ENCODE peak calls at places on chromosomes 12 and 14, in ten cellular contexts. One of them, this sample, is unnamed.

GRCh38 chr14:60085085-60085484 is 6.6 kb upstream of the PCNX4 start:
- DNase-seq in KG1: no peak
- DNase-seq in IMR-90: peak
- DNase-seq in adipocyte: peak
- DNase-seq in activated effector memory CD4-positive, alpha-beta T cell treated with anti-CD3 and anti-CD28 coated beads, Interleukin-2, amount 50 U/mL, for 16 hours: no peak
- DNase-seq in activated CD4-positive, alpha-beta T cell treated with anti-CD3 and anti-CD28 coated beads, Interleukin-2, amount 50 U/mL, for 24 hours: no peak
- DNase-seq in NCI-H345: no peak
- DNase-seq in NCI-H774: no peak
- DNase-seq in lower lobe of right lung: no peak
- DNase-seq in stromal cell of bone marrow: peak
- DNase-seq in this sample: no peak

GRCh38 chr12:129351481-129351880 is 498.2 kb downstream of the GLT1D1 start:
- DNase-seq in KG1: no peak
- DNase-seq in IMR-90: no peak
- DNase-seq in adipocyte: peak
- DNase-seq in activated effector memory CD4-positive, alpha-beta T cell treated with anti-CD3 and anti-CD28 coated beads, Interleukin-2, amount 50 U/mL, for 16 hours: no peak
- DNase-seq in activated CD4-positive, alpha-beta T cell treated with anti-CD3 and anti-CD28 coated beads, Interleukin-2, amount 50 U/mL, for 24 hours: no peak
- DNase-seq in NCI-H345: no peak
- DNase-seq in NCI-H774: no peak
- DNase-seq in lower lobe of right lung: no peak
- DNase-seq in stromal cell of bone marrow: no peak
- DNase-seq in this sample: no peak

GRCh38 chr14:50978888-50979287 is 34.6 kb upstream of the PYGL start:
- DNase-seq in KG1: no peak
- DNase-seq in IMR-90: no peak
- DNase-seq in adipocyte: no peak
- DNase-seq in activated effector memory CD4-positive, alpha-beta T cell treated with anti-CD3 and anti-CD28 coated beads, Interleukin-2, amount 50 U/mL, for 16 hours: no peak
- DNase-seq in activated CD4-positive, alpha-beta T cell treated with anti-CD3 and anti-CD28 coated beads, Interleukin-2, amount 50 U/mL, for 24 hours: no peak
- DNase-seq in NCI-H345: no peak
- DNase-seq in NCI-H774: no peak
- DNase-seq in lower lobe of right lung: no peak
- DNase-seq in stromal cell of bone marrow: no peak
- DNase-seq in this sample: no peak

GRCh38 chr14:65599375-65599774 is 186.8 kb downstream of the FUT8 start:
- DNase-seq in KG1: no peak
- DNase-seq in IMR-90: peak
- DNase-seq in adipocyte: peak
- DNase-seq in activated effector memory CD4-positive, alpha-beta T cell treated with anti-CD3 and anti-CD28 coated beads, Interleukin-2, amount 50 U/mL, for 16 hours: no peak
- DNase-seq in activated CD4-positive, alpha-beta T cell treated with anti-CD3 and anti-CD28 coated beads, Interleukin-2, amount 50 U/mL, for 24 hours: no peak
- DNase-seq in NCI-H345: no peak
- DNase-seq in NCI-H774: no peak
- DNase-seq in lower lobe of right lung: no peak
- DNase-seq in stromal cell of bone marrow: no peak
- DNase-seq in this sample: no peak

GRCh38 chr12:83161451-83161850 is 474.7 kb downstream of the TMTC2 start:
- DNase-seq in KG1: no peak
- DNase-seq in IMR-90: peak
- DNase-seq in adipocyte: peak
- DNase-seq in activated effector memory CD4-positive, alpha-beta T cell treated with anti-CD3 and anti-CD28 coated beads, Interleukin-2, amount 50 U/mL, for 16 hours: no peak
- DNase-seq in activated CD4-positive, alpha-beta T cell treated with anti-CD3 and anti-CD28 coated beads, Interleukin-2, amount 50 U/mL, for 24 hours: no peak
- DNase-seq in NCI-H345: no peak
- DNase-seq in NCI-H774: no peak
- DNase-seq in lower lobe of right lung: no peak
- DNase-seq in stromal cell of bone marrow: peak
- DNase-seq in this sample: no peak

GRCh38 chr12:112906712-112907414 is at the start of gene OAS1:
- DNase-seq in KG1: peak
- DNase-seq in IMR-90: peak
- DNase-seq in adipocyte: peak
- DNase-seq in activated effector memory CD4-positive, alpha-beta T cell treated with anti-CD3 and anti-CD28 coated beads, Interleukin-2, amount 50 U/mL, for 16 hours: peak
- DNase-seq in activated CD4-positive, alpha-beta T cell treated with anti-CD3 and anti-CD28 coated beads, Interleukin-2, amount 50 U/mL, for 24 hours: peak
- DNase-seq in NCI-H345: peak
- DNase-seq in NCI-H774: peak
- DNase-seq in lower lobe of right lung: no peak
- DNase-seq in stromal cell of bone marrow: peak
- DNase-seq in this sample: peak

GRCh38 chr12:80627773-80628172 is 79.7 kb upstream of the MYF6 start:
- DNase-seq in KG1: no peak
- DNase-seq in IMR-90: peak
- DNase-seq in adipocyte: peak
- DNase-seq in activated effector memory CD4-positive, alpha-beta T cell treated with anti-CD3 and anti-CD28 coated beads, Interleukin-2, amount 50 U/mL, for 16 hours: no peak
- DNase-seq in activated CD4-positive, alpha-beta T cell treated with anti-CD3 and anti-CD28 coated beads, Interleukin-2, amount 50 U/mL, for 24 hours: no peak
- DNase-seq in NCI-H345: no peak
- DNase-seq in NCI-H774: no peak
- DNase-seq in lower lobe of right lung: no peak
- DNase-seq in stromal cell of bone marrow: no peak
- DNase-seq in this sample: no peak

GRCh38 chr14:59332727-59333126 is 132.5 kb downstream of the GPR135 start:
- DNase-seq in KG1: no peak
- DNase-seq in IMR-90: peak
- DNase-seq in adipocyte: peak
- DNase-seq in activated effector memory CD4-positive, alpha-beta T cell treated with anti-CD3 and anti-CD28 coated beads, Interleukin-2, amount 50 U/mL, for 16 hours: no peak
- DNase-seq in activated CD4-positive, alpha-beta T cell treated with anti-CD3 and anti-CD28 coated beads, Interleukin-2, amount 50 U/mL, for 24 hours: no peak
- DNase-seq in NCI-H345: no peak
- DNase-seq in NCI-H774: no peak
- DNase-seq in lower lobe of right lung: no peak
- DNase-seq in stromal cell of bone marrow: peak
- DNase-seq in this sample: no peak

GRCh38 chr12:115761784-115762183 is 515.7 kb downstream of the MED13L start:
- DNase-seq in KG1: no peak
- DNase-seq in IMR-90: no peak
- DNase-seq in adipocyte: peak
- DNase-seq in activated effector memory CD4-positive, alpha-beta T cell treated with anti-CD3 and anti-CD28 coated beads, Interleukin-2, amount 50 U/mL, for 16 hours: no peak
- DNase-seq in activated CD4-positive, alpha-beta T cell treated with anti-CD3 and anti-CD28 coated beads, Interleukin-2, amount 50 U/mL, for 24 hours: no peak
- DNase-seq in NCI-H345: no peak
- DNase-seq in NCI-H774: no peak
- DNase-seq in lower lobe of right lung: no peak
- DNase-seq in stromal cell of bone marrow: no peak
- DNase-seq in this sample: peak

GRCh38 chr12:4244868-4245267 is 28.7 kb upstream of the CCND2 start:
- DNase-seq in KG1: no peak
- DNase-seq in IMR-90: no peak
- DNase-seq in adipocyte: no peak
- DNase-seq in activated effector memory CD4-positive, alpha-beta T cell treated with anti-CD3 and anti-CD28 coated beads, Interleukin-2, amount 50 U/mL, for 16 hours: no peak
- DNase-seq in activated CD4-positive, alpha-beta T cell treated with anti-CD3 and anti-CD28 coated beads, Interleukin-2, amount 50 U/mL, for 24 hours: no peak
- DNase-seq in NCI-H345: no peak
- DNase-seq in NCI-H774: no peak
- DNase-seq in lower lobe of right lung: no peak
- DNase-seq in stromal cell of bone marrow: no peak
- DNase-seq in this sample: no peak

GRCh38 chr12:81811778-81812125 is 52.6 kb upstream of the PPFIA2 start:
- DNase-seq in KG1: no peak
- DNase-seq in IMR-90: no peak
- DNase-seq in adipocyte: no peak
- DNase-seq in activated effector memory CD4-positive, alpha-beta T cell treated with anti-CD3 and anti-CD28 coated beads, Interleukin-2, amount 50 U/mL, for 16 hours: no peak
- DNase-seq in activated CD4-positive, alpha-beta T cell treated with anti-CD3 and anti-CD28 coated beads, Interleukin-2, amount 50 U/mL, for 24 hours: no peak
- DNase-seq in NCI-H345: no peak
- DNase-seq in NCI-H774: no peak
- DNase-seq in lower lobe of right lung: no peak
- DNase-seq in stromal cell of bone marrow: no peak
- DNase-seq in this sample: no peak

GRCh38 chr12:59070534-59070933 is 150.2 kb upstream of the LRIG3 start:
- DNase-seq in KG1: no peak
- DNase-seq in IMR-90: no peak
- DNase-seq in adipocyte: peak
- DNase-seq in activated effector memory CD4-positive, alpha-beta T cell treated with anti-CD3 and anti-CD28 coated beads, Interleukin-2, amount 50 U/mL, for 16 hours: no peak
- DNase-seq in activated CD4-positive, alpha-beta T cell treated with anti-CD3 and anti-CD28 coated beads, Interleukin-2, amount 50 U/mL, for 24 hours: no peak
- DNase-seq in NCI-H345: peak
- DNase-seq in NCI-H774: peak
- DNase-seq in lower lobe of right lung: no peak
- DNase-seq in stromal cell of bone marrow: no peak
- DNase-seq in this sample: no peak

This sample was measured in DMS153.